ENCODE peak calls at places on chromosomes 12 and 14, in five cellular contexts. V, C, P, M and L are unnamed samples.

GRCh38 chr12:124413915-124414314 is 119.0 kb downstream of the RFLNA start:
- DNase-seq in P (no peak), C (no peak), V (no peak), M (no peak), L (no peak)

GRCh38 chr12:113332688-113333087 is 2.2 kb downstream of the SLC8B1 start:
- DNase-seq in V (no peak), M (no peak), C (no peak), P (no peak), L (no peak)

GRCh38 chr14:71529855-71530254 is 402.4 kb upstream of the RGS6 start:
- DNase-seq in C (no peak), V (peak), P (no peak), M (no peak), L (no peak)

GRCh38 chr14:104819361-104819771 is 18.5 kb downstream of the ZBTB42 start:
- DNase-seq in P (no peak), V (peak), C (no peak), M (no peak), L (no peak)

GRCh38 chr14:89383171-89383845 is 33.7 kb downstream of the FOXN3 start:
- DNase-seq in P (no peak), M (no peak), C (no peak), V (no peak), L (no peak)

GRCh38 chr12:65875635-65876034 is 51.4 kb downstream of the HMGA2 start:
- DNase-seq in C (no peak), P (no peak), V (peak), M (no peak), L (no peak)

GRCh38 chr12:55815473-55815872 is 2.1 kb downstream of the SARNP start:
- DNase-seq in C (no peak), V (no peak), M (no peak), P (no peak), L (no peak)

GRCh38 chr12:94010307-94010706 is 138.1 kb upstream of the PLXNC1 start:
- DNase-seq in V (no peak), C (no peak), M (no peak), P (no peak), L (no peak)

GRCh38 chr12:94643585-94643984 is 6.8 kb downstream of the TMCC3 start:
- DNase-seq in C (no peak), V (no peak), P (no peak), M (no peak), L (no peak)

GRCh38 chr12:46896680-46897079 is 70.9 kb upstream of the SLC38A4 start:
- DNase-seq in M (no peak), V (no peak), C (no peak), P (no peak), L (no peak)

GRCh38 chr12:115941362-115941761 is 336.1 kb downstream of the MED13L start:
- DNase-seq in C (no peak), M (no peak), V (no peak), P (no peak), L (no peak)

GRCh38 chr12:132827763-132828703 is 636 bp downstream of the GOLGA3 start:
- DNase-seq in V (peak), C (peak), M (peak), P (peak), L (peak)

GRCh38 chr12:9372202-9372601 is 164.0 kb upstream of the PZP start:
- DNase-seq in M (no peak), C (no peak), P (no peak), V (no peak), L (no peak)

GRCh38 chr12:5969974-5970690 is 25.1 kb upstream of the ANO2 start:
- DNase-seq in V (no peak), C (no peak), M (no peak), P (no peak), L (no peak)

GRCh38 chr12:118035194-118036041 is 18.9 kb downstream of the RFC5 start:
- DNase-seq in M (no peak), V (no peak), C (no peak), P (no peak), L (no peak)

GRCh38 chr12:110798461-110798860 is 48.3 kb upstream of the CCDC63 start:
- DNase-seq in M (no peak), P (no peak), C (no peak), V (no peak), L (no peak)

GRCh38 chr12:77122236-77122635 is 56.9 kb upstream of the E2F7 start:
- DNase-seq in V (no peak), M (peak), P (peak), C (no peak), L (no peak)

GRCh38 chr12:82952946-82953345 is 266.2 kb downstream of the TMTC2 start:
- DNase-seq in M (no peak), V (no peak), P (no peak), C (no peak), L (no peak)

GRCh38 chr12:52007158-52007921 is 594 bp downstream of the TAMALIN start:
- DNase-seq in M (no peak), C (no peak), P (no peak), V (peak), L (peak)

GRCh38 chr12:104630230-104630670 is 173.5 kb downstream of the CHST11 start:
- DNase-seq in M (no peak), P (no peak), V (no peak), C (no peak), L (no peak)

GRCh38 chr12:3132636-3133409 is 55.6 kb downstream of the TSPAN9 start:
- DNase-seq in P (no peak), V (no peak), M (no peak), C (no peak), L (no peak)

GRCh38 chr12:57093412-57094193 is 4.7 kb downstream of the NAB2 start:
- DNase-seq in V (peak), P (no peak), C (peak), M (no peak), L (peak)

GRCh38 chr12:71439613-71440392 is at the start of gene LGR5:
- DNase-seq in M (no peak), V (peak), P (no peak), C (peak), L (no peak)

DNA sequence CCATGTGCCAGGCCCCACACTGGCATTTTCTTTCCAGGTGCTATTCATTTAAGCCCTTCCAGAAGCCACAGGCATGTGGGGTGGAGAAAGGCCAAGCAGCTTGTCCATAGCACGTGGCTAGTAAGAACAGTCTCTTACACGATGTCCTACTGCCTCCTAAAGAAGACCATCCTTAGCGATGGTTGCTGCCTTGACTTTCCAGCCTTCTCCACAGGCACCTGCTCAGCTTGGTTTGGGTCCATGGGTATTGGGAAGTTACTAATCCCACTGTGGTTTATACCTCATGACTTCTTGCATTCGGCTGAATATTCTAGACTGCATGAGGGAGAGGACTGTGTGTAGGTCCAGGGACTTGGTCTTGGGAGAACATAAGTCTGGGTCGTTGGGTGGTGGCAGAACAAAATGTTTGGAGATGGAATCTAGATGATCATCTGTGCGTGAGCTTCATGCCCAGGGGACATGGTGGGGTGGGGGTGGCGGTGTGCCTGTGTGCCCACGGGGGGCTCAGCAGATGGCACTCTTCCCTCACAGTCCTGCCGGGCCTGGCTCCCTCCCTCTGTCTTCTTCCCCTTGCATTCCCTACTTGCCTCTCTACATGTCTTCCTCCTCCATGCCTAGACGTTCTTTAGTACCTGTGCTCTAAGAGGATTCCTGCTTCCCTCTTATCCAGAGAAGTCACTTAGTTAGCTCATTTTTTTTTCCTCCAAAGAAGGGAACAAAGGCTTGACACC is 49.1 kb downstream of the NINJ2 start:
- DNase-seq in M (no peak), P (no peak), V (no peak), C (no peak), L (no peak)
- TF ChIP-seq CTCF in M (no peak), P (peak), V (no peak), C (peak), L (peak)

DNA sequence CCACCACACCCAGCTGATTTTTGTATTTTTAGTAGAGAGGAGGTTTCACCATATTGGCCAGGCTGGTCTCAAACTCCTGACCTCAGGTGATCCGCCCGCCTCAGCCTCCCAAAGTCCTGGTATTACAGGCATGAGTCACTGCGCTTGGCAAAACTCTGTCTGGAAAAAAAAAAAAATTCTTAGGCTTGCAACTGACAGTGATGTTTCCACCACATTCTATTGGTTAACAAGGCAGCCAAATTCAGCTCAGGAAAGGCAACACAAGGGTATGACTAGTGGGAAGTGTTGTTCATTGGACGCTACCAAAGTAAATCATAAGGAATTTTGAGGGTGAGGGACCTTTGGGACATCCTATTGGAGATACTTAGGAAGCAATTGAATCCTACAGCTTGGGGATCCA is 2.9 kb upstream of the SBNO1 start:
- DNase-seq in V (no peak), M (no peak), C (no peak), P (no peak), L (no peak)
- TF ChIP-seq CTCF in V (no peak), M (no peak), C (no peak), P (no peak), L (no peak)

GRCh38 chr14:54396493-54397335 is at the start of gene CDKN3:
- DNase-seq in M (peak), P (peak), C (peak), V (peak), L (peak)
- TF ChIP-seq CTCF in M (peak), P (no peak), C (peak), V (peak), L (no peak)

DNA sequence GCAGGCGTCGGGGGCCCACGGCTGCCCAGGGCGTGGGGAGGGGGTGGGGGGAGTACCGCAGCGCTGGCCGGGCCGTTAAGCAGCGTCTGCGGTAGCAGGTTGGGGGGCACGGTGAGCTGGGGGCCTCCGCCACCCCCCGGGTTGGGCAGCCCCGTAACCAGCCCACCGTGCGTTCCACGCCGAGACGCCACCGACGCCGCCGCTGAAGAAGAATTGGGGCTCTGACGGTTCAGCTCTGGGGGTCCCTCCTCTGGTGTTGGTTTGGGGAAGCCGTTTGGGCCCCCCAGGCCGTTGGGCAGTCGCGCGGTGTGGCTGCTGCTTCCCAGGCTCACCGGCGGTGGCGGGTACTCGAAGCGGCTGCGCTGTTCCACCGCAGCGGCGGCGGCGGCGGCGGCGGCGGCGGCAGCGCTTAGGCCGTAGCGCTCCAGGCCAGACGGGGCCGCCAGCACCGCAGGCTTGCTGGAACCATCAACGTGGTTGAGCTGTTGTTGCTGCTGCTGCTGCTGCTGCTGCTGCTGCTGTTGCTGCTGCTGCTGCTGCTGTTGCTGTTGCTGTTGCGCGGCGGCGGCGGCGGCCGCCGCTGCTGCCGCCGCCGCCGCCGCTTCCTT is 1.5 kb downstream of the IRF2BPL start:
- DNase-seq in C (peak), P (no peak), V (peak), M (no peak), L (no peak)
- TF ChIP-seq CTCF in C (no peak), P (no peak), V (no peak), M (no peak), L (no peak)

GRCh38 chr14:92143962-92144361 is 22.2 kb downstream of the CPSF2 start:
- DNase-seq in C (no peak), P (no peak), V (no peak), M (no peak), L (no peak)
- TF ChIP-seq CTCF in C (no peak), P (no peak), V (no peak), M (no peak), L (no peak)

DNA sequence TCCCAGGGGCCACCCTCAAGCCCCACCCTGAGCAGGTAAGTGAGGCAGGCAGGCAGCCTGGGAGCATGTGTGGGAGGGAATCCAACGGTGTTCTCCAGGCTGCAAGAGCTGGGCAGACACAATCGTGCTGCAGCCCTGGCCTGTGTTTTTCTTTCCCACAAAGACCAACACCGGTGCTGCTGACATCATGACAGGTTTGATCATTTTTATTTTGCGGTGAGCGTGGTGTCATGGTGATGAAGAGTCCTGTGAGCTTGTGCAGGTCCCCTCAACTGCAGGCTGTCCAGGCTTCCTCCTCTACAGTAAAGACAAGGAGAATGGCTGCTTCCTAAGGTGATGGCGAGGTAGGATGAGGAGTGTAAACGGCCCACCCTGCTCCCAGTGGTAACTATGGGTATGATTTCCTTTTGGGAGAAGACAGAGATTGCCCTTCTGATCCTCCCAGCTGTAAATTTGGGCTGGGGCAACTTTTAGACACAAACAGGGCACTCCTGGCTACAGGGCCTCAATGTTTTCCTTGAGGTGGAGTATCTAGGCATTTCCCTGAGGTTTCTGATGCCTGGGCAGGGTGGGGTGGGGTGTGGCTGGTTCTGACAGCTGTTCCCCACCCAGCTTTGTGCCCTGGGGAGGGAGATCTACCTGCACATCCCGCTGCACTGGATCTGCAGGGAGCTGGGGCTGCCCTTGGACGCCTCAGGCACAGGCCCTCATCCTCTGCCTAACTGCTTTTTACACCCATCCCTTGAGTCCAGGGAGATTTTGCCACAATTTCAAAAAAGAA is 109.1 kb downstream of the VCPKMT start:
- DNase-seq in V (no peak), P (no peak), C (no peak), M (no peak), L (no peak)
- TF ChIP-seq CTCF in V (no peak), P (no peak), C (no peak), M (no peak), L (no peak)

GRCh38 chr12:53984901-53985357 is at the start of gene HOXC10:
- DNase-seq in C (peak), M (peak), P (peak), V (peak), L (peak)

GRCh38 chr12:53986686-53987180 is 1.8 kb downstream of the HOXC10 start:
- DNase-seq in V (no peak), P (no peak), M (no peak), C (no peak), L (no peak)

GRCh38 chr12:53985358-53985899 is 483 bp downstream of the HOXC10 start:
- DNase-seq in C (no peak), P (no peak), V (no peak), M (no peak), L (no peak)

GRCh38 chr12:53987748-53988147 is 2.8 kb downstream of the HOXC10 start:
- DNase-seq in M (no peak), P (no peak), V (no peak), C (no peak), L (no peak)

GRCh38 chr12:53985900-53986685 is 1.1 kb downstream of the HOXC10 start:
- DNase-seq in C (no peak), P (no peak), M (no peak), V (no peak), L (no peak)
- TF ChIP-seq CTCF in C (no peak), P (peak), M (no peak), V (no peak), L (no peak)

GRCh38 chr14:94066089-94066676 is 14.8 kb downstream of the DDX24 start:
- DNase-seq in P (no peak), M (no peak), C (no peak), V (no peak), L (no peak)
- TF ChIP-seq CTCF in P (no peak), M (no peak), C (no peak), V (no peak), L (no peak)

GRCh38 chr12:45243963-45244362 is 28.1 kb downstream of the ANO6 start:
- DNase-seq in M (no peak), V (no peak), P (no peak), C (no peak), L (no peak)

GRCh38 chr12:45242180-45242579 is 26.3 kb downstream of the ANO6 start:
- DNase-seq in P (no peak), M (no peak), C (no peak), V (no peak), L (no peak)

GRCh38 chr12:45247589-45247988 is 31.7 kb downstream of the ANO6 start:
- DNase-seq in P (no peak), M (no peak), V (no peak), C (no peak), L (no peak)

GRCh38 chr12:45246202-45246601 is 30.3 kb downstream of the ANO6 start:
- DNase-seq in P (no peak), V (no peak), C (no peak), M (no peak), L (no peak)

DNA sequence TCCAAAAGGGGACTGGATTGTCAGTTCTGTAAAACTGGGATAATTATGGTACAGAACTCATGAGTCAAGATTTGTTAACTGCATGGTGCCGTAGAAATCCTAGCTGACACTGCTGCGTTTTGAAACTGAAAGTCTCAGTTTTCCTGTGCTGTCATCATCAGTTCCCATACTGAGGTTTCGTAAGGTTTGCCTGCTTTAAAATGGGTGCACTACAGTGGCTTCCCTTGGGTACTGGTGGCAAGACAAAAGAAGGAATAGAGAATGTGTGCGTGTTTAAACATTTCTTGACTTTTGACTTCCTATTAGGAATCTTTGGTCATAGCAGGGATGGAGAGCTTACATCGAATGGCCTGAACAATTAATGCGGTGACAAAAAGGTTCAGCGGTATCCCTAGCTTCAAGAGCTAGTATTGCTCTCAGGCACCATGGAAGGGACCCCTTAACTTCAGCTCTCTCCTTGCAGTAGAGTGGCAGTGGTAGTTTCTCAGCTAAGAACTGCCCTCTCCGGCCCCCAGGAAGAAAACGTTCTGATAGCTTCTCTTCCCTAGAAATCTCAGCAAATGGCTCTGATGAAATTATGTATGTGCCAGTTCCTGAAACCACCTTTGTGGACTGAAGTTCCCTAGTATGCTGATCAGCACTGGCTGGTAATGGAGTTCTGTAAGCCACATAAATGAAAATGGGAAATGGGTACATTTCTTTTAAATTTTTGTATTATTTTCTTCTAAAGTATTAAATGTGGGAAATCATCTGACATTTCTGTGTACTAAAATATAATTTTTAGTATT is 28.9 kb downstream of the ANO6 start:
- DNase-seq in M (peak), V (no peak), C (no peak), P (no peak), L (no peak)
- TF ChIP-seq CTCF in M (no peak), V (no peak), C (no peak), P (no peak), L (no peak)